ENCODE peak calls at places on chromosomes 5 and 9, in six cellular contexts. One of them, this sample, is unnamed. For H3K4me1 and H3K27me3, the result is how much of the 10 kb centered on the place peaks cover.

GRCh38 chr9:113636693-113637092 is 173.2 kb downstream of the RGS3 start:
- DNase-seq in neuronal stem cell: no peak
- DNase-seq in prostate gland: no peak
- DNase-seq in naive thymus-derived CD4-positive, alpha-beta T cell: no peak
- DNase-seq in heart left ventricle: no peak
- DNase-seq in ovary: no peak
- DNase-seq in this sample: no peak

GRCh38 chr5:155773680-155774079 is 553.3 kb upstream of the SGCD start:
- DNase-seq in neuronal stem cell: no peak
- DNase-seq in prostate gland: no peak
- DNase-seq in naive thymus-derived CD4-positive, alpha-beta T cell: no peak
- DNase-seq in heart left ventricle: no peak
- DNase-seq in ovary: no peak
- DNase-seq in this sample: no peak

GRCh38 chr5:68007446-68007845 is 208.1 kb upstream of the PIK3R1 start:
- DNase-seq in neuronal stem cell: no peak
- DNase-seq in prostate gland: no peak
- DNase-seq in naive thymus-derived CD4-positive, alpha-beta T cell: no peak
- DNase-seq in heart left ventricle: no peak
- DNase-seq in ovary: no peak
- DNase-seq in this sample: no peak

GRCh38 chr5:1765141-1765879 is 34.3 kb downstream of the MRPL36 start:
- DNase-seq in neuronal stem cell: no peak
- DNase-seq in prostate gland: no peak
- DNase-seq in naive thymus-derived CD4-positive, alpha-beta T cell: no peak
- DNase-seq in heart left ventricle: peak
- DNase-seq in ovary: peak
- DNase-seq in this sample: no peak

GRCh38 chr5:137642091-137642490 is 93.8 kb downstream of the KLHL3 start:
- DNase-seq in neuronal stem cell: no peak
- DNase-seq in prostate gland: no peak
- DNase-seq in naive thymus-derived CD4-positive, alpha-beta T cell: no peak
- DNase-seq in heart left ventricle: no peak
- DNase-seq in ovary: no peak
- DNase-seq in this sample: no peak

GRCh38 chr9:118578467-118578866 is 790.8 kb downstream of the BRINP1 start:
- DNase-seq in neuronal stem cell: no peak
- DNase-seq in prostate gland: no peak
- DNase-seq in naive thymus-derived CD4-positive, alpha-beta T cell: no peak
- DNase-seq in heart left ventricle: no peak
- DNase-seq in ovary: no peak
- DNase-seq in this sample: no peak

GRCh38 chr9:13443380-13444271 is 164.1 kb upstream of the MPDZ start:
- DNase-seq in neuronal stem cell: no peak
- DNase-seq in prostate gland: no peak
- DNase-seq in naive thymus-derived CD4-positive, alpha-beta T cell: no peak
- DNase-seq in heart left ventricle: no peak
- DNase-seq in ovary: no peak
- DNase-seq in this sample: peak

GRCh38 chr9:112644449-112644965 is 73.4 kb downstream of the INIP start:
- DNase-seq in neuronal stem cell: no peak
- DNase-seq in prostate gland: no peak
- DNase-seq in naive thymus-derived CD4-positive, alpha-beta T cell: no peak
- DNase-seq in heart left ventricle: no peak
- DNase-seq in ovary: no peak
- DNase-seq in this sample: no peak

GRCh38 chr9:15278839-15279238 is 28.2 kb downstream of the TTC39B start:
- DNase-seq in neuronal stem cell: no peak
- DNase-seq in prostate gland: no peak
- DNase-seq in naive thymus-derived CD4-positive, alpha-beta T cell: no peak
- DNase-seq in heart left ventricle: no peak
- DNase-seq in ovary: no peak
- DNase-seq in this sample: no peak

GRCh38 chr5:172624083-172624995 is 16.7 kb upstream of the NEURL1B start:
- DNase-seq in neuronal stem cell: no peak
- DNase-seq in prostate gland: no peak
- DNase-seq in naive thymus-derived CD4-positive, alpha-beta T cell: no peak
- DNase-seq in heart left ventricle: no peak
- DNase-seq in ovary: peak
- DNase-seq in this sample: no peak

GRCh38 chr5:73444499-73445432 is 3.8 kb downstream of the FOXD1 start:
- DNase-seq in neuronal stem cell: no peak
- DNase-seq in prostate gland: no peak
- DNase-seq in naive thymus-derived CD4-positive, alpha-beta T cell: no peak
- DNase-seq in heart left ventricle: no peak
- DNase-seq in ovary: no peak
- DNase-seq in this sample: no peak

GRCh38 chr9:99222416-99223280 is 566 bp downstream of the SEC61B start:
- DNase-seq in neuronal stem cell: no peak
- DNase-seq in prostate gland: no peak
- DNase-seq in naive thymus-derived CD4-positive, alpha-beta T cell: no peak
- DNase-seq in heart left ventricle: peak
- DNase-seq in ovary: no peak
- DNase-seq in this sample: no peak

GRCh38 chr5:36720688-36721087 is 114.3 kb downstream of the SLC1A3 start:
- DNase-seq in neuronal stem cell: no peak
- DNase-seq in prostate gland: no peak
- DNase-seq in naive thymus-derived CD4-positive, alpha-beta T cell: no peak
- DNase-seq in heart left ventricle: no peak
- DNase-seq in ovary: no peak
- DNase-seq in this sample: no peak

GRCh38 chr9:2026181-2026580 is 11.0 kb downstream of the SMARCA2 start:
- DNase-seq in neuronal stem cell: no peak
- DNase-seq in prostate gland: no peak
- DNase-seq in naive thymus-derived CD4-positive, alpha-beta T cell: no peak
- DNase-seq in heart left ventricle: no peak
- DNase-seq in ovary: no peak
- DNase-seq in this sample: no peak

GRCh38 chr9:2023042-2023441 is 7.9 kb downstream of the SMARCA2 start:
- DNase-seq in neuronal stem cell: no peak
- DNase-seq in prostate gland: no peak
- DNase-seq in naive thymus-derived CD4-positive, alpha-beta T cell: no peak
- DNase-seq in heart left ventricle: no peak
- DNase-seq in ovary: no peak
- DNase-seq in this sample: no peak

GRCh38 chr9:2026598-2026997 is 11.5 kb downstream of the SMARCA2 start:
- DNase-seq in neuronal stem cell: no peak
- DNase-seq in prostate gland: no peak
- DNase-seq in naive thymus-derived CD4-positive, alpha-beta T cell: peak
- DNase-seq in heart left ventricle: no peak
- DNase-seq in ovary: no peak
- DNase-seq in this sample: no peak

GRCh38 chr9:2023532-2023931 is 8.4 kb downstream of the SMARCA2 start:
- DNase-seq in neuronal stem cell: no peak
- DNase-seq in prostate gland: no peak
- DNase-seq in naive thymus-derived CD4-positive, alpha-beta T cell: no peak
- DNase-seq in heart left ventricle: no peak
- DNase-seq in ovary: no peak
- DNase-seq in this sample: no peak

DNA sequence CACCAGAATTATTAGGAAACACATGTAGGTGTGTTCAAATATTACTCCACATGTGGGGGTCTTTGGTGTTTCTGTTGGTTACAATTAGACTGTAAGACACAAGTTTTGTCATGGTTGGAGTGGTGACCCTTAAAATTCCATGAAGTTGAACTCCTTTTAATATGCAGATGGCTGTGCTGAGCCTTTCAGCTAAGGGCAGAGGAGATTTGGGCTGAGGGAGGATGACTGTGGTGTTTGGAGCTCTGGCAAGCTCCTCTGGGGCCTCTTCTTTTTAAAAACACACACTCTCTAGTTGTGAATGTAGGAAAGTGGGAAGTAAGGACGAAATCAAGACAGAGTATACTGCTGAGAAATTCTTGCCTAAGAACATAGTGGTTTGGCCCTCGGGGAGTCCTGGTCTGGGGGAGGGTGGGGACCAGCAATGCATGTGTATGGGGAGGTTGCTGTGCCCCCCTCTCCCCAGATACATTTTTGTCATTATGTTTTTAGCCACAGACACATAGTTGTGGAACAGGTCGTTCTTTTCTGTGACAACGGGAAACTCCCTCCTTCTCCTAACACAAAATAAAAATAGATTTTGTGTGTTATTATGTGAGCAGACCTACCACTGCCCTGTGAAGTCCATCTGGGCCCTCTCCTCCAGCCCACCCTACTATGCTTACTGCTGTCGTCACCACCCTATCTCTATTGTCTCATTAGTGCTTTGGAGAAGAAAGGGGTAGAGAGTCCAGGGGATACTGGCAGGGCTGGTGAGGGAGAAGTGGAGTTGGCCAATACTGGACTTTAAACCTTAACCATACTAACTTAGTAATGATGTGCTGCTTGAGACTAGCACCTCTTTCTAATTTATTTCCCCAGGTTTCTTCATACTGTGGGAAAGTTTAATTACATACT is 10.0 kb downstream of the SMARCA2 start:
- DNase-seq in neuronal stem cell: no peak
- DNase-seq in prostate gland: no peak
- DNase-seq in naive thymus-derived CD4-positive, alpha-beta T cell: no peak
- DNase-seq in heart left ventricle: no peak
- DNase-seq in ovary: no peak
- DNase-seq in this sample: peak
- H3K4me1 ChIP-seq in neuronal stem cell: under half
- H3K4me1 ChIP-seq in prostate gland: under half
- H3K4me1 ChIP-seq in naive thymus-derived CD4-positive, alpha-beta T cell: half or more
- H3K4me1 ChIP-seq in heart left ventricle: under half
- H3K4me1 ChIP-seq in ovary: under half
- H3K4me1 ChIP-seq in this sample: under half

GRCh38 chr5:168830833-168831232 is 251.7 kb upstream of the PANK3 start:
- DNase-seq in neuronal stem cell: no peak
- DNase-seq in prostate gland: no peak
- DNase-seq in naive thymus-derived CD4-positive, alpha-beta T cell: no peak
- DNase-seq in heart left ventricle: no peak
- DNase-seq in ovary: no peak
- DNase-seq in this sample: no peak
- H3K27me3 ChIP-seq in neuronal stem cell: under half
- H3K27me3 ChIP-seq in prostate gland: under half
- H3K27me3 ChIP-seq in naive thymus-derived CD4-positive, alpha-beta T cell: under half
- H3K27me3 ChIP-seq in heart left ventricle: under half
- H3K27me3 ChIP-seq in ovary: under half
- H3K27me3 ChIP-seq in this sample: under half

GRCh38 chr5:154298060-154298459 is 107.5 kb downstream of the GALNT10 start:
- DNase-seq in neuronal stem cell: no peak
- DNase-seq in prostate gland: no peak
- DNase-seq in naive thymus-derived CD4-positive, alpha-beta T cell: no peak
- DNase-seq in heart left ventricle: no peak
- DNase-seq in ovary: no peak
- DNase-seq in this sample: no peak
- H3K4me1 ChIP-seq in neuronal stem cell: under half
- H3K4me1 ChIP-seq in prostate gland: under half
- H3K4me1 ChIP-seq in naive thymus-derived CD4-positive, alpha-beta T cell: under half
- H3K4me1 ChIP-seq in heart left ventricle: under half
- H3K4me1 ChIP-seq in ovary: under half
- H3K4me1 ChIP-seq in this sample: under half

GRCh38 chr5:69431424-69432303 is 16.7 kb downstream of the MARVELD2 start:
- DNase-seq in neuronal stem cell: no peak
- DNase-seq in prostate gland: no peak
- DNase-seq in naive thymus-derived CD4-positive, alpha-beta T cell: no peak
- DNase-seq in heart left ventricle: no peak
- DNase-seq in ovary: no peak
- DNase-seq in this sample: no peak
- H3K27me3 ChIP-seq in neuronal stem cell: under half
- H3K27me3 ChIP-seq in prostate gland: under half
- H3K27me3 ChIP-seq in naive thymus-derived CD4-positive, alpha-beta T cell: under half
- H3K27me3 ChIP-seq in heart left ventricle: under half
- H3K27me3 ChIP-seq in ovary: under half
- H3K27me3 ChIP-seq in this sample: under half

DNA sequence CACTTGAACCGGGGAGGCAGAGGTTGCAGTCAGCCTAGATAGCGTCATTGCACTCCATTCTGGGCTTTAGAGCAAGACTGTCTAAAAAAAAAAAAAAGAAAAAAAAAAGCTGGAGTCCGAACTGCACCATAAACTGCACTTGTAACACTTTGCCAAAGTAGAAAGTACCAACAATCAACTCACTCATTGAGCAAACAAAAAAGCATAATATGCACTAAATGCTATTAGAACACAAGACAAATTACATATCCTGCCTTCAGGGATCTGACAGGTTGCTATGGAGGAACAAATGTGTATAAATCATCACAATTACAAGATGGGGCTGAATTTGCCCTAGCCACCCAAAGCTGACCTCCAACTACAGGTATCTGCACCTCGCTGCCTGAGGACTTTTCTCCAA is 27.9 kb downstream of the GNAQ start:
- DNase-seq in neuronal stem cell: no peak
- DNase-seq in prostate gland: no peak
- DNase-seq in naive thymus-derived CD4-positive, alpha-beta T cell: no peak
- DNase-seq in heart left ventricle: no peak
- DNase-seq in ovary: no peak
- DNase-seq in this sample: no peak
- H3K4me1 ChIP-seq in neuronal stem cell: under half
- H3K4me1 ChIP-seq in prostate gland: under half
- H3K4me1 ChIP-seq in naive thymus-derived CD4-positive, alpha-beta T cell: under half
- H3K4me1 ChIP-seq in heart left ventricle: under half
- H3K4me1 ChIP-seq in ovary: under half
- H3K4me1 ChIP-seq in this sample: under half

GRCh38 chr9:130325921-130326320 is 60.4 kb downstream of the HMCN2 start:
- DNase-seq in neuronal stem cell: no peak
- DNase-seq in prostate gland: no peak
- DNase-seq in naive thymus-derived CD4-positive, alpha-beta T cell: no peak
- DNase-seq in heart left ventricle: no peak
- DNase-seq in ovary: no peak
- DNase-seq in this sample: no peak

GRCh38 chr9:130320697-130321080 is 55.1 kb downstream of the HMCN2 start:
- DNase-seq in neuronal stem cell: no peak
- DNase-seq in prostate gland: peak
- DNase-seq in naive thymus-derived CD4-positive, alpha-beta T cell: no peak
- DNase-seq in heart left ventricle: no peak
- DNase-seq in ovary: no peak
- DNase-seq in this sample: peak

GRCh38 chr9:130321539-130321938 is 56.0 kb downstream of the HMCN2 start:
- DNase-seq in neuronal stem cell: no peak
- DNase-seq in prostate gland: no peak
- DNase-seq in naive thymus-derived CD4-positive, alpha-beta T cell: no peak
- DNase-seq in heart left ventricle: no peak
- DNase-seq in ovary: no peak
- DNase-seq in this sample: no peak

GRCh38 chr9:130321082-130321481 is 55.5 kb downstream of the HMCN2 start:
- DNase-seq in neuronal stem cell: no peak
- DNase-seq in prostate gland: no peak
- DNase-seq in naive thymus-derived CD4-positive, alpha-beta T cell: no peak
- DNase-seq in heart left ventricle: no peak
- DNase-seq in ovary: no peak
- DNase-seq in this sample: no peak

GRCh38 chr9:130323051-130323757 is 57.6 kb downstream of the HMCN2 start:
- DNase-seq in neuronal stem cell: no peak
- DNase-seq in prostate gland: no peak
- DNase-seq in naive thymus-derived CD4-positive, alpha-beta T cell: no peak
- DNase-seq in heart left ventricle: no peak
- DNase-seq in ovary: no peak
- DNase-seq in this sample: no peak
- H3K27me3 ChIP-seq in neuronal stem cell: under half
- H3K27me3 ChIP-seq in prostate gland: under half
- H3K27me3 ChIP-seq in naive thymus-derived CD4-positive, alpha-beta T cell: under half
- H3K27me3 ChIP-seq in heart left ventricle: under half
- H3K27me3 ChIP-seq in ovary: under half
- H3K27me3 ChIP-seq in this sample: under half